ENCODE peak calls at places on chromosomes 16 and 17, in seven cellular contexts. M is A549, S is suprapubic skin, X is stomach, I is uterus, W is HCT116, H is body of pancreas. T is an unnamed sample.
A peak's percentile ranks its signal among the peaks of the same experiment; 100 is the strongest.

GRCh38 chr17:82228842-82229685 is at the start of gene SLC16A3:
- DNase-seq in S (no peak), W (no peak), M (peak; percentile 66), H (no peak), X (peak; percentile 76), I (peak; percentile 42), T (no peak)

GRCh38 chr16:6857575-6857974 is 475.1 kb upstream of the RBFOX1 start:
- DNase-seq in S (no peak), H (no peak), X (no peak), M (no peak), I (no peak), W (no peak), T (no peak)

GRCh38 chr16:11613381-11614303 is 26.9 kb upstream of the LITAF start:
- DNase-seq in H (no peak), W (no peak), S (peak; percentile 90), I (no peak), X (peak; percentile 69), M (no peak), T (no peak)

GRCh38 chr16:26795184-26795583 is 271.5 kb upstream of the C16orf82 start:
- DNase-seq in I (no peak), S (no peak), M (no peak), X (no peak), W (no peak), H (no peak), T (no peak)

GRCh38 chr16:86735727-86736126 is 157.4 kb downstream of the FOXL1 start:
- DNase-seq in X (no peak), I (no peak), M (no peak), S (no peak), W (no peak), H (no peak), T (no peak)

GRCh38 chr17:35161281-35161761 is 13.7 kb downstream of the UNC45B start:
- DNase-seq in S (no peak), X (no peak), M (no peak), I (no peak), H (no peak), W (no peak), T (no peak)

GRCh38 chr17:4453821-4454591 is 20.3 kb downstream of the SPNS3 start:
- DNase-seq in M (no peak), I (no peak), W (no peak), H (no peak), S (no peak), X (no peak), T (no peak)

GRCh38 chr17:60134396-60135159 is 15.2 kb upstream of the CA4 start:
- DNase-seq in I (no peak), S (peak; percentile 48), W (no peak), M (no peak), X (peak; percentile 19), H (no peak), T (no peak)

GRCh38 chr16:19127205-19127604 is 13.4 kb downstream of the ITPRIPL2 start:
- DNase-seq in W (no peak), S (no peak), M (no peak), X (no peak), I (no peak), H (no peak), T (no peak)

GRCh38 chr17:17447264-17447663 is 29.5 kb upstream of the MED9 start:
- DNase-seq in M (peak; percentile 25), X (no peak), S (peak; percentile 72), I (no peak), H (no peak), W (no peak), T (no peak)

GRCh38 chr17:48841395-48841831 is 10.6 kb downstream of the CALCOCO2 start:
- DNase-seq in W (no peak), S (no peak), X (no peak), H (no peak), I (peak; percentile 63), M (no peak), T (peak; percentile 54)

GRCh38 chr16:84459517-84459894 is 45.0 kb downstream of the MEAK7 start:
- DNase-seq in W (no peak), H (no peak), X (no peak), I (no peak), M (no peak), S (no peak), T (no peak)

GRCh38 chr16:11283820-11284248 is 2.7 kb upstream of the PRM1 start:
- DNase-seq in X (no peak), S (no peak), H (no peak), M (no peak), W (no peak), I (no peak), T (no peak)

GRCh38 chr17:81193470-81194224 is 27.6 kb upstream of the AATK start:
- DNase-seq in W (no peak), X (no peak), M (no peak), H (no peak), S (no peak), I (no peak), T (no peak)

GRCh38 chr16:2967211-2967631 is 1.9 kb upstream of the PAQR4 start:
- DNase-seq in X (no peak), W (no peak), S (no peak), I (no peak), M (no peak), H (no peak), T (no peak)

GRCh38 chr17:63956296-63956920 is 16.3 kb downstream of the SCN4A start:
- DNase-seq in W (no peak), M (no peak), S (no peak), X (no peak), I (no peak), H (no peak), T (no peak)

GRCh38 chr17:64306850-64307463 is 43.9 kb upstream of the TEX2 start:
- DNase-seq in I (peak; percentile 59), X (peak; percentile 73), W (peak; percentile 70), S (no peak), M (peak; percentile 76), H (peak; percentile 70), T (peak; percentile 43)

DNA sequence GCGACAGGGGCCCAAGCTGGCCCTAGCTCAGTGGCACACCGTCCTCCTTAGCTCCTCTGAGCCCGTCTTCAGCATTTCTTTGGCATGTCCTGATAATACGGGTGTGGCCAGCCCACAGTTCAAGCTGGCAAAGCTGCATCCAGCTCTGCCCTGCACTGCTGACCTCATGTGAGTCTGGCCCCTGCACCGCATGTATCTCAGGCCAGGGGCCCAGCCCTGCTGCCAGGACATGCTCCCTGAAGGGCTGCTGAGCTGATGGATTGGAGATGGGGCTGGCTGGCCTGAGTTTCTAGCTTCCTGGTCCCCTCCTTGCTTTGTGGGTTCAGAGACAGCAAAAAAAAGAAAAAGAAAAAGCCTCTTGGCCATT is 2.4 kb downstream of the DOC2B start:
- DNase-seq in X (no peak), S (no peak), W (no peak), H (no peak), I (no peak), M (no peak), T (no peak)
- H3K4me1 ChIP-seq in X (peaks cover 40% of the 10 kb centered on the region), S (peaks cover 36% of the 10 kb centered on the region), W (peaks cover 27% of the 10 kb centered on the region), H (peaks cover 50% of the 10 kb centered on the region), I (no peaks in the 10 kb centered on the region), M (peaks cover 11% of the 10 kb centered on the region), T (peaks cover 4% of the 10 kb centered on the region)

DNA sequence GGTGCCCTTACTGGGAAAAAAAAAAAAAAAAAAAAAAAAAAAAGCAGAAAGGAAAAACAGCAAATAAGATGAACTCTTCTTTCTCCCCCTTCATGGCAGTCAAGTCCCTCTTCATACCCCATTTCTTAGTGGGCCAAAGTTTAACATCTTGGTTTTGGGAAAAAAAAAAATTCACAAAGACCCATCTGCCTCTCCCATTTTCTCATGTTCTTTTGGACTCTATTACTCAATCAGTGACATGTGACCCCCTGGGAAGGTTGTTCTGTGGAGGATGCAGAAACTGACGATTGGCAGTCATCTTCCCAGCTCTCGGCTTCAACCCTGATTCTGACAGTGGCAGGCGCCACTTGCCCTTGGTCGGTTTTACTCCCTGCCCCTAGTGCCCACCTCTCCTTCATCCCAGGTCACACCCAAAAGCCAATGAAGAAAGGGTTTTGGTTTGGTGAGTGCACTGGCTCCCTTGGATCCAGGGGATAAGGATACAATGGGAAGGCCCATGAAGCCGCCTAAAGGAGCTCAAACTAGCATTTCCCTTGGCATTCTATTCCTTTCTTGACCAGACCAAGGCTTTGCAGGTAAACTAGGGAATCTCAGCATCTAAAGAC is 60.7 kb upstream of the TBX2 start:
- DNase-seq in S (no peak), W (no peak), M (no peak), X (no peak), I (no peak), H (no peak), T (no peak)
- H3K4me3 ChIP-seq in S (no peak overlapping the region), W (no peak overlapping the region), M (no peak overlapping the region), X (no peak overlapping the region), I (no peak overlapping the region), H (no peak overlapping the region), T (no peak overlapping the region)

GRCh38 chr16:502179-502943 is 25.2 kb upstream of the CAPN15 start:
- DNase-seq in I (no peak), X (no peak), W (no peak), M (no peak), S (no peak), H (no peak), T (no peak)
- TF ChIP-seq POLR2A in I (no peak), X (no peak), W (no peak), M (no peak), S (no peak), H (no peak), T (no peak)

DNA sequence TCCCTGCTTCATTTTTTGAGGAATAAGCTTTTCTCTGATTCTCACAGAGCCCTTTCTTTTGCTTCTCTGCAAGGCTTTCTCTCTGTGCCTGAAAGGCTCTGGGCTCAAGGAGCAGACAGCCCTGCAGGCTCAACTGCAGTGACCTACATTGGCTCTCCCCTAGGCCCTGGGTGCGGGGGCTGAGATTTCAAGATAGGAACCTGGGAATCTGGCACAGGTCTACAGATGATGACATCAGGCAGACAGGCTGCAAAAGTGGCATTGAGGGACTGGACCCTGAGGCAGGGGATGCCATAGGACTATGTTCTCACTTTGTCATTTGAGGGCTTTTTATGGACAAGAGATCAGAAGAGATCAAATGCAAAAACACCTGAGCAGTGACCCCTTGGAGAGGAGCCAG is 10.1 kb upstream of the NR1D1 start:
- DNase-seq in H (peak; percentile 21), W (no peak), I (peak; percentile 59), M (no peak), X (no peak), S (no peak), T (no peak)
- H3K4me1 ChIP-seq in H (peaks cover 82% of the 10 kb centered on the region), W (peaks cover 88% of the 10 kb centered on the region), I (peaks cover 53% of the 10 kb centered on the region), M (peaks cover 60% of the 10 kb centered on the region), X (peaks cover 97% of the 10 kb centered on the region), S (peaks cover 93% of the 10 kb centered on the region), T (peaks cover 42% of the 10 kb centered on the region)

GRCh38 chr17:6712058-6712853 is 913 bp downstream of the SLC13A5 start:
- DNase-seq in M (peak; percentile 54), W (no peak), I (no peak), S (no peak), H (no peak), X (no peak), T (no peak)

GRCh38 chr17:6714315-6714874 is 1.2 kb upstream of the SLC13A5 start:
- DNase-seq in S (no peak), M (peak; percentile 13), W (no peak), I (no peak), X (no peak), H (no peak), T (no peak)

GRCh38 chr17:6712854-6713129 is 377 bp downstream of the SLC13A5 start:
- DNase-seq in M (no peak), H (no peak), S (no peak), W (no peak), I (no peak), X (no peak), T (no peak)

GRCh38 chr17:6713130-6713917 is at the start of gene SLC13A5:
- DNase-seq in H (no peak), S (no peak), W (no peak), X (no peak), I (no peak), M (peak; percentile 80), T (no peak)

GRCh38 chr17:6713918-6714271 is 726 bp upstream of the SLC13A5 start:
- DNase-seq in I (no peak), X (no peak), W (no peak), H (no peak), M (no peak), S (no peak), T (no peak)
- H3K4me3 ChIP-seq in I (no peak overlapping the region), X (peak overlapping the region; percentile 30), W (no peak overlapping the region), H (no peak overlapping the region), M (peak overlapping the region; percentile 58), S (peak overlapping the region; percentile 34), T (peak overlapping the region; percentile 11)

T was measured in prostate gland.